ENCODE peak calls at places on chromosomes 13 and 19, in six cellular contexts. Q is pancreas, K is Panc1, X is A549, F is omental fat pad, B is foreskin fibroblast. Y is an unnamed sample.

GRCh38 chr13:89066868-89067466 is 1395.8 kb downstream of the SLITRK5 start:
- DNase-seq in Q (peak; percentile 12), K (peak; percentile 12), X (peak; percentile 39), F (no peak), B (no peak), Y (peak; percentile 32)

GRCh38 chr19:8320564-8321066 is 560 bp downstream of the NDUFA7 start:
- DNase-seq in K (no peak), X (no peak), Q (no peak), F (no peak), B (no peak), Y (no peak)

GRCh38 chr13:38686635-38687245 is at the start of gene FREM2:
- DNase-seq in Q (peak; percentile 72), K (no peak), F (no peak), X (peak; percentile 23), B (peak; percentile 14), Y (peak; percentile 93)

GRCh38 chr19:19655641-19656343 is 7.7 kb downstream of the ATP13A1 start:
- DNase-seq in B (no peak), K (no peak), F (no peak), X (no peak), Q (no peak), Y (no peak)

GRCh38 chr19:52689804-52690394 is 44.9 kb downstream of the ZNF611 start:
- DNase-seq in F (no peak), X (no peak), Q (peak; percentile 36), B (peak; percentile 45), K (no peak), Y (peak; percentile 51)

GRCh38 chr13:113550453-113550852 is 34.1 kb upstream of the TFDP1 start:
- DNase-seq in K (no peak), B (no peak), Q (no peak), X (no peak), F (no peak), Y (no peak)

GRCh38 chr19:17332677-17333581 is 1.7 kb downstream of the ANO8 start:
- DNase-seq in Q (no peak), F (no peak), K (no peak), X (peak; percentile 90), B (peak; percentile 42), Y (peak; percentile 72)

GRCh38 chr13:110304256-110304655 is 2.7 kb downstream of the COL4A1 start:
- DNase-seq in X (no peak), Q (no peak), B (peak; percentile 79), K (no peak), F (no peak), Y (no peak)

GRCh38 chr13:50797081-50797480 is 46.4 kb downstream of the DLEU7 start:
- DNase-seq in K (no peak), X (no peak), B (no peak), Q (no peak), F (no peak), Y (no peak)

GRCh38 chr19:16470911-16471811 is 609 bp downstream of the EPS15L1 start:
- DNase-seq in X (no peak), Q (peak; percentile 13), K (no peak), F (peak; percentile 39), B (peak; percentile 69), Y (peak; percentile 31)

GRCh38 chr19:42528354-42529247 is at the start of gene CEACAM1:
- DNase-seq in B (peak; percentile 6), Q (no peak), F (no peak), K (no peak), X (no peak), Y (peak; percentile 33)

DNA sequence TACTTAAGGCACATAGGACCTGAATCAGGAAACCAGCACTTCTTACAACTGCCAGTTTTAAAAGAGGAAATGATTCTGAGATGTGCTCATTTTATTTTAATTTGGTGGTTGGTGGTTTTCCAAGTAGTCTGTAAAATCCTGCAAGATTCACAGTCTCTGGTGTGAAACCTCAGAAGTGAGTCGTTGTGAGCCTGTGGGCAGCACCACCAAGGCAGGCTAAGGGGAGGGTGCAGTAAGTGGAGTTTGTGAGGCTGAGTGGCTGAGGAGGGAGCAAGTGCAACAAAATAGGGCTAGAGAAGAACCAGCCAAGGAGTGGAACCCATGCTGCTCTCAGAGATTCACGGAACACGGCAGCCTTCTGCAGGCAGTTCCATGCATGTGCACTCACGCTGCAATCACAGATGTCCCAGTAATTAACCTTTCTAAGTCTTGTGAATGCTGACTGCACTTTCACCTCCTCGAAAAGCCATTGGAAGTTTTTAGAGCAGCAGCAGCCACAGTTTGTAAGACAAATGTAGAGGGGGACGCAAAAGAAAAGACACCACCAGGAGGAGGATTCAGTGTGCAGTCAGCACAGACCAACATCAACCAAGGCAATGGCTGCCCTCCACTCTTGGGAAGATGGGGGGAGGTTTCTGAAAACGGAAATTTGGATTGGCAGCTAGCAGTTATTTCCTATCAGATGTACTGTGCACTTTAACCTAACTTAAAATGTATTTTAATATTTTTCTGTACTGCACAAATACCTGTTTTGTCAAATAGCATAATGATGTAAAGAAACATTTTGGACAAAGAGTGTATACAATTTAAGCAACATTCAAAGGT is 44.9 kb downstream of the ESD start:
- DNase-seq in X (no peak), F (no peak), Q (no peak), K (no peak), B (peak; percentile 15), Y (no peak)
- TF ChIP-seq CTCF in X (no peak), F (no peak), Q (no peak), K (no peak), B (peak; percentile 2), Y (no peak)

GRCh38 chr13:106507560-106508274 is 27.7 kb downstream of the EFNB2 start:
- DNase-seq in K (no peak), Q (no peak), B (peak; percentile 92), X (peak; percentile 25), F (no peak), Y (no peak)
- TF ChIP-seq CTCF in K (no peak), Q (no peak), B (no peak), X (no peak), F (no peak), Y (no peak)

DNA sequence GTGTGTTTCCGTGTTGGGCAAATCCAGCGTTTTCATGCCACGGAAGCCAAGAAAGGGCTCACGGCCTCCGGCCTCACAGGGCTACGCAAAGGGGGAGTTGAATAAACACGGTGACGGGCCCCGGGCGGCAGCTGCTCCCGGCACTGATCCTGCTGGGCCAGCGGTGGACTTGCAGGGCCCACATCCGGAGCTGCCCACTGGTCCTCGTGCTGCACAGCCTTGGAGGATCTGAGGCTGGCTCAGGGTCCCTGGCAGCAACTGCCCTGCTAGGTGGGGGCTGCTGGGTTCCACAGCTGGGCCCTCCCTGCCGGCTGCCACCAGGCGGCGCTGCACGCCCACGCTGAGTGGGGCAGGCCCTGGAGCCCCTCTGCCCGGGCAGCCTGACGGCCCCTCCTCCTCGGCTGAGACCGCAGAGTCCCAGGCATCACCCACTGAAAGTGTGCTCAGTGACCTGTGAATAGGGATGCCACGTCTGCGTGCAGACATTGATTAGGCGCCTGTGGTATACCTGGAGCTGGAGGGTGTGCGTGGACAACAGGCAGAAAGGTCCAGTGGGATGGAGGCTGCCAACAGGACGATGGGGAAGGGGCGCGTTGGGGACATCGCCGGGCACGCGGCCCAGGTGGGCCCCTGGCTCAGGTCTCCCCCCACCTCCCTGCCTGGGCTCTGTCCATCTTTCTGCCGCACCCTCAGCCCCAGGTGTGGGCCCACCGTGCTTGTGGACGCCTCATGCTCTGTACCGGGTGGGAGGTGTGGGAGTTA is 5.3 kb upstream of the HCN2 start:
- DNase-seq in B (peak; percentile 73), Q (no peak), K (no peak), X (no peak), F (no peak), Y (no peak)
- TF ChIP-seq CTCF in B (peak; percentile 95), Q (peak; percentile 35), K (peak; percentile 94), X (peak; percentile 67), F (no peak), Y (peak; percentile 78)

GRCh38 chr19:6556043-6556449 is 25.2 kb downstream of the TNFSF9 start:
- DNase-seq in F (no peak), Q (no peak), K (no peak), X (no peak), B (no peak), Y (no peak)
- TF ChIP-seq CTCF in F (no peak), Q (no peak), K (no peak), X (no peak), B (no peak), Y (no peak)

DNA sequence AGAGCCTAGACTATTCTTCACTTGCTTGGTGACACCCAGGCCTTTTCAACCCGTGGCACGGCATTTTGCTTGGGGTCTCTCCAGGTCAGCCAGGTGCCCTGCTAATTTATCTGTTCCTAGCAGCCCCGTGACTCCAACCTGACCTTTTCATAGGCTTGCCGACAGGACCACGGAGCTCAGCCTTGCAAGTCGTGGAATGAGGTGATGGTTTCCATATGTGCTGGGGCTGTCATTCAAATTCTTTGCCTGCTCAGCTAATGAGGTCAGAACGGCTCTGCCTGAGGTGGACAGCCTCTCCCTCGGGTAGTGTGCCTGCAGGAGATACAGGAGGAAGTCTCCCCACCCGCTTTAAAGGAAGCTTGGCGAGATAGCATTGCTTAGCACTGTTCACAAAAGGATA is 61.0 kb downstream of the SHISA2 start:
- DNase-seq in K (no peak), X (no peak), B (peak; percentile 18), F (no peak), Q (no peak), Y (no peak)
- TF ChIP-seq CTCF in K (no peak), X (no peak), B (no peak), F (no peak), Q (no peak), Y (no peak)

Y was measured in Caco-2.